ENCODE peak calls at places on chromosome 19, in nine cellular contexts. B, D, Z, N, O, K, V, X and M are unnamed samples.

GRCh38 chr19:4052114-4052992 is 14.3 kb downstream of the ZBTB7A start:
- DNase-seq in B (peak; percentile 94), O (no peak), N (no peak), K (peak; percentile 95), X (no peak), V (peak; percentile 69), Z (peak; percentile 86), D (peak; percentile 76), M (no peak)

GRCh38 chr19:31658993-31659896 is 310.0 kb upstream of the TSHZ3 start:
- DNase-seq in O (no peak), Z (no peak), B (no peak), D (no peak), V (no peak), N (no peak), K (no peak), X (peak; percentile 81), M (no peak)

GRCh38 chr19:10863107-10863700 is 8.1 kb upstream of the CARM1 start:
- DNase-seq in N (peak; percentile 38), K (peak; percentile 56), D (no peak), Z (no peak), V (peak; percentile 93), B (no peak), O (no peak), X (no peak), M (peak; percentile 46)

GRCh38 chr19:48249502-48250014 is 6.2 kb downstream of the CARD8 start:
- DNase-seq in V (peak; percentile 76), O (no peak), X (no peak), N (no peak), K (no peak), B (peak; percentile 58), D (no peak), Z (no peak), M (no peak)

GRCh38 chr19:47028372-47028672 is 8.7 kb downstream of the NPAS1 start:
- DNase-seq in N (no peak), Z (no peak), V (no peak), X (no peak), O (no peak), B (no peak), D (no peak), K (no peak), M (no peak)

GRCh38 chr19:39236527-39236926 is 8.3 kb downstream of the IFNL3 start:
- DNase-seq in O (no peak), D (no peak), X (no peak), K (no peak), N (no peak), Z (no peak), V (no peak), B (peak; percentile 31), M (no peak)

GRCh38 chr19:28393574-28394336 is 819.2 kb downstream of the UQCRFS1 start:
- DNase-seq in D (no peak), V (no peak), B (no peak), O (no peak), N (no peak), X (no peak), K (no peak), Z (no peak), M (no peak)

GRCh38 chr19:57314146-57314545 is 6.1 kb upstream of the ZNF543 start:
- DNase-seq in O (no peak), K (no peak), V (no peak), Z (no peak), X (no peak), D (no peak), B (no peak), N (no peak), M (no peak)

GRCh38 chr19:38606131-38606530 is 11.6 kb downstream of the MAP4K1 start:
- DNase-seq in B (no peak), Z (no peak), O (no peak), K (no peak), N (no peak), X (no peak), D (no peak), V (no peak), M (no peak)

DNA sequence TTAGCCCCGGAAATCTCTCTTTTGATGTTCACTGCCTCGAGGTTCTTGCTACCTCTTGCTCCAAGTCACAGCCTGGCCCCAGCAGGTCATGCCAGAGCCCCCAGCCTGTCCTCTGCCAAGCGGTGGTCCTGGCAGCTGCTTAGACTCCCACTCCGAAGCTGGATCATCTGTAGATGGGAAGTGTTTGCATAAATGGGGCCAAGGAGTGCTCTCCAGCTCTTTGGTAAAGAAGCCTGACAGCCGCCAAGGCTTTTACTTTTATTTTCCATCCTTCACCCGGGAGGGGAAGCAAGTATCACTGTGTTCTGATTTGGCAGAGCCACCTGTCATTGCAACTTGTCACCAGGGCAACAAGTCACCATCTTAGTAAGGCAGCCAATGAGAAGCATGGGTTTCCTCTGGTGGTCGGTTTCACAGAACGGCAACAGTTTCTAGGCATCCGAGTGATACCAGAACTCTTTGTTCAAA is 10.6 kb upstream of the RETN start:
- DNase-seq in Z (no peak), B (peak; percentile 37), D (no peak), K (no peak), N (no peak), X (no peak), V (peak; percentile 67), O (no peak), M (no peak)
- TF ChIP-seq EP300 in Z (no peak), B (no peak), D (no peak), K (no peak), N (no peak), X (no peak), V (no peak), O (no peak), M (no peak)

DNA sequence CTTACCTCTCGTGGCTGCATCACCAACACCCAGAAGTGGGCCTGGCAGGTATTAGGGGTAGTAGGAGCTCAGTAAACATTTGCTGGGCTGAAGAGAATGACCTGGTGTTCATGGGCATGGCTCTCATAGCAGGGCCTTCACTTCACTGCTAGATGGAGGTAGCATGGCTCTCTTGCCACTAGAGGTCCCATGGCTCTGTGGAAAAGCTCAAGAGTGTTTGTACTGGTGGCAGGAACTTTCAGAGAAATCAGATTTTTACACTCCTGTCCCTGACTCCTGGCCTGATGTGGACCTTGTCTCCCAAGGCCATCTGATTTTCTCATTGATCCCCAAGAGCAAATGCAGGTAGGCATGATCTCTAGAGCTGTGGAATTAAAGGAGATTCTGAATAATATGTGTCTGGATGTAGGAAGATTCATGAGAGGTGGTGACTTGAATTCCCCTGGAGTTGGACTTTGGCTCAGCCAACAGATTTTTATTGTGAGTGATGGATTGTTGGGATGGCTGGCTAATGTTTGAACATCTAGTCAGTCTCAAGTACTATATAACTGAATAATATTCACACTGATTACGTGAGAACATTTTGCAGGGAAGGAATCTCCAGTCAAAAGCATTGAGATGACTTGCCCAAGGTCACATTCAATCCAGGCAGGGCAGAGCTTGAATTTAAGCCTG is 5.8 kb downstream of the ZNF574 start:
- DNase-seq in Z (no peak), N (no peak), B (no peak), V (no peak), X (no peak), O (no peak), K (peak; percentile 57), D (peak; percentile 82), M (no peak)
- TF ChIP-seq CTCF in Z (no peak), N (peak; percentile 59), B (peak; percentile 62), V (no peak), X (peak; percentile 49), O (peak; percentile 14), K (peak; percentile 69), D (peak; percentile 70), M (no peak)

GRCh38 chr19:12882589-12882988 is 1.3 kb upstream of the DNASE2 start:
- DNase-seq in N (no peak), O (no peak), X (no peak), K (no peak), V (no peak), Z (no peak), D (no peak), B (no peak), M (no peak)
- TF ChIP-seq POLR2A in N (no peak), O (no peak), X (no peak), K (no peak), V (no peak), Z (no peak), D (no peak), B (no peak), M (no peak)

DNA sequence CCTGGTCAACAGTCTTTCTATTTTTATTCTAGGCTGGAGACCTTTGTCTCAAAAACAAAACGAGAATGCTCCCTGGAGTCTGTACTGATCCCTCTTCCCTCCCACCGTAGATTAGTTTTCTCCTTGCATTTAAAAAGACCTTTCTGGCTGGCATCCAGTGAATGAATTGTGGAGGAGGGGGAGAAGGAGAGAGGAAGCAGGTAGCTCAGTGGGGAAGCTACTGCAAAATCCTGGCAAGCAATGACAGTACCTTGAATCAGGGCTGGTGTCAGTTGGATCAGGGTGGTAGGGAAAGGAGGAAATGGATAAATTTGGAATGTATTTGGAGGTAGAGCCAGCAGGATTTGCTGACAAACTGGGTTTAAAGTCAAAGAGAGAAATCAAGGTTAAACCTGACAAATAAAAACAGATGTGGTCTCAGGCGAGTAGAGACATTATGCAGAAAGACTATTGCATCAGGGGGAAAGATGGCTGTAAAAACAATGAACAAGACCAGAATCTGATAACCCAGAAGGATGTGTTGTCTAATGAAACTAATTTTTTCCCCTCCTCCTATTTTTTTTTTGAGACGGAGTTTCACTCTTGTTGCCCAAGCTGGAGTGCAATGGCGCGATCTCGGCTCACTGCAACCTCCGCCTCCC is 3.5 kb upstream of the CYP2S1 start:
- DNase-seq in B (no peak), D (no peak), K (no peak), V (no peak), Z (no peak), X (no peak), O (no peak), N (no peak), M (no peak)
- TF ChIP-seq EP300 in B (no peak), D (no peak), K (no peak), V (no peak), Z (no peak), X (no peak), O (no peak), N (no peak), M (no peak)

DNA sequence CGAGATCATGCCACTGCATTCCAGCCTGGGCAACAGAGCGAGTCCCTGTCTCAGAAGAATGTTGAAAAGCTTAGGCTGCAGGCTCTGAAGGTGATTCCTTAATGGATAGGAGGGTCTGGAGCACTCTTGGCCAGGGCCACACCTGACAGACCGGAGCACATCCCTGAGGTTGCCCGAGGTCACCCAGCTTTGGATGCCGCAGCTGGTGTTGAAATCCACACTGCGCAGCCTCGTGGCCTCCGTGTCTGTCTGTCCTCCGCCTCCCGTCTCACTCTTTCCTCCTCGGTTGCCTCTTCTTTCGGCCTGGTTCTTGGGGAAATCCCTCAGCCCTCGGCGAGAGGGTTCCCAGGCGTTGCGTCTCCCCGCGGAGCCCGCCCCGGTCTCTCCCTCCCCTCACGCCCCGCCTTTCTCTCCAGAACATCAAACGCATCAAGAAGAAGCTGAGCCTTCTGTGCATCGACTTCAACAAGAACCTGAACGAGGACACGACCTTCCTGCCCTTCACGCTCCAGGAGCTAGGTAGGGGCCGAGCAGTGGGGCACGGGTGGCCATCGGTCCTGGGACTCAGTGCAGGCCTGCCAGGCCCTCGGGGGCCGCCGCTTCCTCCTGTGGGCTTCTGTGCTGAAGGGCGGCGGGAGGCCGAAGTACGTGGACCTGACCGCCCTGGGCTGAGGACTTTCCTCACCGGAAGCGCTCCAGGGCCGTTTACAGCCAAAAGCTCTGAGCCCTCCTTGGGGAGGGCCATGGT is 14.1 kb downstream of the THOP1 start:
- DNase-seq in Z (no peak), N (no peak), V (no peak), B (no peak), X (no peak), O (no peak), K (no peak), D (no peak), M (no peak)
- TF ChIP-seq CTCF in Z (no peak), N (no peak), V (no peak), B (no peak), X (no peak), O (no peak), K (no peak), D (no peak), M (no peak)